ENCODE peak calls at places on chromosomes 16 and 17, in nine cellular contexts. T, X, G, C, O, F, W, P and V are unnamed samples.
A peak's percentile ranks its signal among the peaks of the same experiment; 100 is the strongest.

GRCh38 chr16:29899516-29900101 is at the start of gene SEZ6L2:
- DNase-seq in T (peak; percentile 82), X (peak; percentile 59), G (peak; percentile 79), C (peak; percentile 76), O (peak; percentile 89), F (peak; percentile 28), W (no peak), P (peak; percentile 88), V (no peak)

GRCh38 chr16:31094088-31094423 is 541 bp downstream of the VKORC1 start:
- DNase-seq in T (no peak), X (no peak), G (peak; percentile 36), C (no peak), O (no peak), F (no peak), W (no peak), P (peak; percentile 27), V (peak; percentile 41)

GRCh38 chr17:28698253-28698941 is 13.3 kb downstream of the PROCA1 start:
- DNase-seq in T (no peak), X (no peak), G (no peak), C (no peak), O (no peak), F (no peak), W (no peak), P (no peak), V (no peak)

GRCh38 chr17:66138120-66138519 is 53.8 kb downstream of the CEP112 start:
- DNase-seq in T (no peak), X (no peak), G (peak; percentile 4), C (no peak), O (no peak), F (no peak), W (no peak), P (no peak), V (no peak)

GRCh38 chr17:63549289-63549945 is 860 bp upstream of the DCAF7 start:
- DNase-seq in T (no peak), X (no peak), G (no peak), C (no peak), O (no peak), F (no peak), W (no peak), P (no peak), V (no peak)

GRCh38 chr16:11133344-11133921 is 122.6 kb downstream of the SOCS1 start:
- DNase-seq in T (no peak), X (peak; percentile 80), G (peak; percentile 83), C (peak; percentile 83), O (peak; percentile 82), F (peak; percentile 94), W (no peak), P (peak; percentile 91), V (no peak)

GRCh38 chr17:57913576-57914273 is 41.5 kb downstream of the CUEDC1 start:
- DNase-seq in T (no peak), X (no peak), G (no peak), C (no peak), O (no peak), F (no peak), W (no peak), P (no peak), V (no peak)

GRCh38 chr16:1707193-1707790 is 1.3 kb downstream of the MAPK8IP3 start:
- DNase-seq in T (no peak), X (no peak), G (peak; percentile 43), C (no peak), O (no peak), F (peak; percentile 34), W (no peak), P (no peak), V (no peak)

GRCh38 chr17:10243905-10244844 is 45.8 kb upstream of the GAS7 start:
- DNase-seq in T (no peak), X (no peak), G (no peak), C (no peak), O (peak; percentile 64), F (peak; percentile 70), W (no peak), P (no peak), V (no peak)

GRCh38 chr16:67372664-67373063 is 20.6 kb downstream of the TPPP3 start:
- DNase-seq in T (no peak), X (no peak), G (peak; percentile 40), C (no peak), O (no peak), F (peak; percentile 19), W (no peak), P (no peak), V (no peak)
- TF ChIP-seq CTCF in T (no peak), X (peak; percentile 51), G (peak; percentile 39), C (no peak), O (peak; percentile 45), F (peak; percentile 73), W (peak; percentile 19), P (peak; percentile 53), V (peak; percentile 57)

GRCh38 chr17:18185391-18185790 is 1.8 kb downstream of the ALKBH5 start:
- DNase-seq in T (no peak), X (no peak), G (peak; percentile 33), C (no peak), O (no peak), F (peak; percentile 55), W (no peak), P (no peak), V (no peak)
- TF ChIP-seq CTCF in T (no peak), X (no peak), G (no peak), C (no peak), O (no peak), F (no peak), W (no peak), P (no peak), V (no peak)

GRCh38 chr17:8628609-8629169 is 1.8 kb downstream of the MYH10 start:
- DNase-seq in T (no peak), X (no peak), G (peak; percentile 67), C (no peak), O (no peak), F (no peak), W (no peak), P (no peak), V (no peak)

GRCh38 chr17:8630802-8631553 is 453 bp upstream of the MYH10 start:
- DNase-seq in T (peak; percentile 78), X (peak; percentile 92), G (peak; percentile 100), C (peak; percentile 74), O (peak; percentile 98), F (peak; percentile 100), W (peak; percentile 88), P (peak; percentile 100), V (peak; percentile 86)

GRCh38 chr17:8629371-8630226 is 926 bp downstream of the MYH10 start:
- DNase-seq in T (peak; percentile 29), X (no peak), G (peak; percentile 36), C (no peak), O (peak; percentile 68), F (no peak), W (no peak), P (peak; percentile 26), V (no peak)

GRCh38 chr17:8631554-8631877 is 991 bp upstream of the MYH10 start:
- DNase-seq in T (no peak), X (no peak), G (no peak), C (no peak), O (no peak), F (no peak), W (no peak), P (no peak), V (no peak)

DNA sequence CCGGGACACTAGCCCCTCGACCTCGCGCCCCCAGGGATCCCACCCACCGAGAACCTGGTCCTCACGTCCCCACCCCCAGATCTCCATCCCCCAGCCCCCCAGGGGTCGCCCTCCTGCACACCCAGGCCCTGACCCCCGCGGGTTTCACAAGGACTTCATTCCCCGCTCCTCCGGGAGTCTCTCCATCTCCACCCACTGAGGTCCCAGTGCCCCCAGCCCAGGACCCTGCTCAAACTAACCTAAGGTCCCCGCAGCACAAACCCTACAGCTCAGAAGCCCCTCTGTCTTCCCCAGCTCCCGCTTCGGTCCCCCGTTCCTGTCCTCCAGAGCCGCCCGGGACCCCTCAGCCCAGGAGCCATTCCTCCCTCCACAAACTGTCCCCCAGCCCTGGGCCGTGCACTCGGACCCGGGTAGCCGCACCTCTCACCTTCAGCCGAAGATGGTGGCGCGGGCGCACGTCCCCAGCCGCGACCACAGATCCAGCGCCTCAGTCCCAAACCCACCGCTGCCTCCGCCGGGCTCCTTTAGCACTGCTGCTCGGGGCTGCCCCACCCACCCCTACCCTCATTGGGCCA is at the start of gene MYH10:
- DNase-seq in T (no peak), X (no peak), G (no peak), C (no peak), O (no peak), F (no peak), W (no peak), P (no peak), V (no peak)
- TF ChIP-seq CTCF in T (no peak), X (peak; percentile 47), G (peak; percentile 27), C (no peak), O (peak; percentile 17), F (no peak), W (peak; percentile 21), P (no peak), V (no peak)

DNA sequence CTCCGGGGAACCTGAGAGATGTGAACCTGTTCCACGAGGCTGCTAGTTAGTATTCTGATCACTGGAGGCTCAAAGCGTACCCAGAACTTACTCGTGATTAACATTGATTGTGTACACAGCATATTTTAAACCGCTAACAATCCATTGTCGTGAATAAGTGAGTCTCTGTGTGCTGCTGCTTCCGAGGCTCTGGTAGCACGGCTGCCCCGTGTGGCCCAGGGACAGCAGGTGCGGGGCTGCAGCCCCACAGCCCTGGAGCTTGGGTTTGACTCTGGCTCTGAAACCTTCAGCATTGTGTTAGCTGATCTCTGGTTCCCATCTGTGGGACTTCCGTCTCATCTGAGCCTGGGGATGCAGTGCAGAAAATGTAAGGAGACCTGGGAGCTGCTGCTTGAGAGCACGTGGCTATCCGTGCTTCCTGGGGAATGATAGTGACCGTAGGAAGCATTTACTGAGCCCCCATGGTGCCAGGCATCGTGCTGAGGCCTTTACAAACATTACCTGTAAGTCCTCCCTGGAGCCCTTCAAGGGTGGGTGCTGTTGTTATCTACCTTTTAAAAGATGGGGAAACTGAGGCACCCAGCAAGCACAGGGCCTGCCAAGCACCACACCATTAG is 190.8 kb upstream of the CHMP6 start:
- DNase-seq in T (no peak), X (no peak), G (no peak), C (no peak), O (no peak), F (no peak), W (peak; percentile 24), P (no peak), V (no peak)
- TF ChIP-seq CTCF in T (no peak), X (no peak), G (no peak), C (no peak), O (no peak), F (no peak), W (no peak), P (no peak), V (no peak)